ENCODE peak calls at places on chromosomes 16 and 17, in eight cellular contexts. E, F, S, J, A, D, Q and B are unnamed samples. For H3K27me3 and H3K36me3, the result is how much of the 10 kb centered on the place peaks cover.

GRCh38 chr17:50565559-50566350 is 5.2 kb downstream of the CACNA1G start:
- DNase-seq in D (no peak), E (no peak), A (no peak), S (no peak), F (peak), Q (peak), J (no peak), B (no peak)

GRCh38 chr16:67562918-67563707 is 787 bp downstream of the CTCF start:
- DNase-seq in A (peak), S (peak), F (peak), D (peak), J (peak), Q (peak), E (peak), B (peak)

GRCh38 chr16:10965440-10966039 is 21.2 kb downstream of the CLEC16A start:
- DNase-seq in Q (no peak), J (no peak), S (no peak), D (no peak), F (no peak), E (no peak), A (no peak), B (no peak)

GRCh38 chr16:74030000-74030399 is 266.6 kb upstream of the PSMD7 start:
- DNase-seq in S (no peak), J (no peak), D (no peak), Q (no peak), F (no peak), E (peak), A (no peak), B (no peak)

GRCh38 chr16:81711609-81712329 is 67.3 kb upstream of the PLCG2 start:
- DNase-seq in S (peak), E (peak), A (peak), Q (peak), D (peak), J (peak), F (peak), B (peak)

GRCh38 chr17:73069164-73069774 is 23.2 kb downstream of the SLC39A11 start:
- DNase-seq in E (no peak), A (no peak), J (no peak), Q (no peak), D (no peak), F (no peak), S (no peak), B (no peak)

GRCh38 chr17:6843241-6843890 is 11.8 kb upstream of the TEKT1 start:
- DNase-seq in J (peak), E (no peak), Q (peak), A (peak), F (peak), S (no peak), D (no peak), B (no peak)

GRCh38 chr17:57551321-57552079 is 193.6 kb downstream of the CCDC182 start:
- DNase-seq in Q (no peak), D (no peak), E (peak), J (no peak), S (no peak), A (no peak), F (no peak), B (no peak)

GRCh38 chr17:74686761-74687160 is 26.0 kb downstream of the CD300LF start:
- DNase-seq in Q (no peak), F (no peak), S (no peak), J (no peak), E (no peak), D (no peak), A (peak), B (no peak)

DNA sequence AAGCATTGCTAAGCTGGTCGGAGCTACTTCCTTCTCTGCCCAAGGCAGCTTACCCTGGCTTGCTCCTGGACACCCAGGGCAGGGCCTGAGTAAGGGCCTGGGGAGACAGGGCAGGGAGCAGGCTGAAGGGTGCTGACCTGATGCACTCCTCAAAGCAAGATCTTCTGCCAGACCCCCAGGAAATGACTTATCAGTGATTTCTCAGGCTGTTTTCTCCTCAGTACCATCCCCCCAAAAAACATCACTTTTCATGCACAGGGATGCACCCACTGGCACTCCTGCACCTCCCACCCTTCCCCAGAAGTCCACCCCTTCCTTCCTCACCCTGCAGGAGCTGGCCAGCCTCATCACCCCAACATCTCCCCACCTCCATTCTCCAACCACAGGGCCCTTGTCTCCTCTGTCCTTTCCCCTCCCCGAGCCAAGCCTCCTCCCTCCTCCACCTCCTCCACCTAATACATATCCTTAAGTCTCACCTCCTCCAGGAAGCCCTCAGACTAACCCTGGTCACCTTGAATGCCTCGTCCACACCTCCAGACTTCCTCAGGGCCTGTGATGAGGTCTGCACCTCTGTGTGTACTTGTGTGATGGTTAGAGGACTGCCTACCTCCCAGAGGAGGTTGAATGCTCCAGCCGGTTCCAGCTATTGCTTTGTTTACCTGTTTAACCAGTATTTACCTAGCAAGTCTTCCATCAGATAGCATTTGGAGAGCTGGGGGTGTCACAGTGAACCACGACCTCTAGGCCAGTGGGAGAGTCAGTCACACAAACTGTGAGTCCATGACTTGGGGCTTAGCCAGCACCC is 1.1 kb upstream of the HBA1 start:
- DNase-seq in F (peak), A (no peak), J (no peak), D (no peak), E (no peak), S (no peak), Q (no peak), B (no peak)
- H3K27me3 ChIP-seq in F (under half), A (under half), J (under half), D (half or more), E (half or more), S (under half), Q (half or more), B (half or more)

GRCh38 chr16:89880477-89881367 is 7.3 kb downstream of the TCF25 start:
- DNase-seq in D (no peak), S (no peak), A (no peak), E (no peak), Q (no peak), J (no peak), F (no peak), B (no peak)
- H3K36me3 ChIP-seq in D (half or more), S (under half), A (under half), E (under half), Q (under half), J (under half), F (half or more), B (under half)

DNA sequence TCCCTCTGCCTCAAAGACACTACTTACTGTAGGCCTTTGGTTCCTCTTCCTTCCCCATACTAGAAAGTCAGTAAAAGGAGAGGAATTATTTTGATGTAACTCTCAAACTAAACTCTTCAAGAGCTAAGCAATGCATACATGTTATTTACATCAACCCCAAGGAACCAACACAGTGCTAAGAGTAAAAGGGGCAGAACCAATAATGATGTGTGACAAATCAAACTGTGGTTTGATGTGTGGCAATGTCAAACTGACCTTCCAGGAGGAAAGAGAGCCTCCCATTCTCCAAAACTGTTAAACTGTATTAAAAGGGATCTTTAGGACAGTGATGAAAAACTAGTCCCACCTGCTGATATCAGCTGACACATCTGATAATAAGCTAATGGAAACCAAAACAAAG is 15.7 kb downstream of the NDUFAB1 start:
- DNase-seq in F (no peak), S (no peak), E (no peak), D (no peak), Q (no peak), A (no peak), J (no peak), B (no peak)
- H3K27me3 ChIP-seq in F (under half), S (under half), E (under half), D (under half), Q (under half), A (under half), J (under half), B (under half)

DNA sequence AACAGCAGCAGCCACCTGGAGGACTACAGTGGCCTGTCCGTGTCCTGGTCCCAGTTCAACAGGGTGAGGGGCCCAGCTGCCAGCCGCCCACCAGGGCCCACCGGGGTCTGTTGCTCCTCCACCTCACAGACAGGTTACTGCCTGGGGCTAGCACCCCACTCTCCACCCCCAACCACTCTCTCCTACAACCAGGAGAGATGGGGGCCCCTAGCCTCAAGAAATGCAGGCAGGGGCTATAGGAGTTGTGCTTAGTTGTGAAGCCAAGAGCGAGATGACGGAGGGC is 18.0 kb downstream of the STAT5A start:
- DNase-seq in E (no peak), Q (no peak), D (no peak), S (no peak), F (no peak), J (no peak), A (no peak), B (no peak)
- H3K36me3 ChIP-seq in E (under half), Q (under half), D (half or more), S (under half), F (under half), J (under half), A (under half), B (under half)

DNA sequence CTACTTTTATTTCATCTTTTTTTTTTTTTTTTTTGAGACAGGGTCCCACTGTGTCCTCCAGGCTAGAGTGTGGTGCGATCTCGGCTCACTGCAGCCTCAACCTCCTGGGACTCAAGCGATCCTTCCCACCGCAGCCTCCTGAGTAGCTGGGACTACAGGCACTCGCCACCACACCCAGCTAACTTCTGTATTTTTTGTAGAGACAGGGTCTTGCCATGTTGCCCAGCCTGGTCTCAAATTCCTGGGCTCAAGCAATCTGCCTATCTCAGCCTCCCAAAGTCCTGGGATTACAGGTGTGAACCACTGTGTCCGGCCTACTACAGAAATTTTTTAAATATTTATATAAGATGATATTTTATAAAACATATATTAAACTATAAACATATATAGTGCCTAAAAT is 4.8 kb downstream of the MYO18A start:
- DNase-seq in Q (no peak), E (no peak), S (peak), D (no peak), F (no peak), A (no peak), J (no peak), B (no peak)
- H3K27me3 ChIP-seq in Q (under half), E (under half), S (under half), D (under half), F (under half), A (under half), J (under half), B (under half)

DNA sequence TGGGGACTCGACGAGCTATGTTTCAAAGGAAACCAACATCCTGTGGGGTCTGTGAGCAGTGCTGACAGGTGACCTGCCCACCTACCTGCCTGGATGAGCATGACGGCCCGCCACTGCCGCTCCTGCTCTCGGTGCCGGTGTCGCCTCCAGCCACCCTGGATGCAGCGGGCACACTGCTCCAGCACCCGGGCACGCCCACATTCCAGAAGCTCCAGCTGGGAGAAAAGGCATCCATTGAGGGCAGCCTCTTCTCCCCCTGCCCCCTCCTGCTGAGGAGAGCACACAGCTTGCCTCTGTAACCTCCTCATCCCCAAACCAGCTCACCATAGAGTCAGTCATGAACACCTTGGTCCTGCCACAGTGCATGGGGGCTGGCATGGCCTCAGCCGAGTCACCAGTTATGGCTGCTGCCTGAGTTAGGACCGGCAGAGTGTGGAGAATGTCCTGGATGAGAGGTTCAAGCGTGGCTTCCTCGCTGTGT is 14.3 kb downstream of the ZNHIT3 start:
- DNase-seq in Q (no peak), S (peak), J (no peak), D (no peak), F (no peak), E (no peak), A (no peak), B (no peak)
- H3K36me3 ChIP-seq in Q (under half), S (under half), J (half or more), D (under half), F (under half), E (under half), A (under half), B (half or more)

DNA sequence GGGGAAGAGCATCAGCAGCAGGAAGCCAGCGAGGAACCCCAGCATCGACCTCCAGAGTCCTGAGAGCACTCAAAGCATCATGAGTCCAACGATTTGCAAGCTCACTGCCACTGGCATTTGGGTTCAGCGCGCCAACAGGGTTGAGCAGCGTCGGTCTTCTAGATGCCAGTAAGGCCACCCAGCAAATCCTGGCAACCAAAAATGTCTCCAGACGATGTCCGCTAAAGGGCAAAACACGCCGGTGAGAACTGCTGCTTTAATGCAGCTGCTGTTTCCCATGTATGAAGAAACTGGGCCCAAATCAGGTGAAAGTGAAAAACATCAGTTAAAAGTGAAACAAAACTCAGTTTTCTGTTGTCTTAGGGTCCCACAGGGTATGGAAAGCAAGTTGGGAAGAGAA is 70.2 kb downstream of the ANKRD11 start:
- DNase-seq in J (no peak), A (no peak), E (no peak), F (no peak), S (no peak), D (no peak), Q (no peak), B (no peak)
- H3K27me3 ChIP-seq in J (under half), A (under half), E (under half), F (under half), S (under half), D (under half), Q (under half), B (under half)